ENCODE peak calls at places on chromosome 18, in six cellular contexts. C is body of pancreas, R is HCT116, K is uterus, X is GM12878, S is ovary. U is an unnamed sample.

GRCh38 chr18:42048150-42048549 is 93.1 kb downstream of the PIK3C3 start:
- DNase-seq in R (no peak), X (no peak), C (no peak), S (no peak), K (no peak), U (no peak)

GRCh38 chr18:32919799-32920198 is 147.0 kb upstream of the KLHL14 start:
- DNase-seq in K (no peak), X (no peak), R (no peak), S (no peak), C (no peak), U (no peak)

GRCh38 chr18:68314403-68314802 is 400.5 kb downstream of the TMX3 start:
- DNase-seq in K (no peak), C (no peak), S (no peak), X (no peak), R (no peak), U (no peak)

GRCh38 chr18:10296491-10296890 is 157.9 kb upstream of the APCDD1 start:
- DNase-seq in R (no peak), S (no peak), C (no peak), X (no peak), K (no peak), U (no peak)

GRCh38 chr18:61859118-61859517 is 33.7 kb downstream of the RNF152 start:
- DNase-seq in R (no peak), C (no peak), X (no peak), K (no peak), S (no peak), U (no peak)

GRCh38 chr18:30446605-30447004 is 595.9 kb downstream of the DSC3 start:
- DNase-seq in C (no peak), R (no peak), S (no peak), X (no peak), K (no peak), U (no peak)

GRCh38 chr18:77207540-77207939 is 42.1 kb upstream of the GALR1 start:
- DNase-seq in K (peak), S (peak), R (peak), X (no peak), C (peak), U (no peak)

GRCh38 chr18:11857177-11857887 is 6.1 kb downstream of the CHMP1B start:
- DNase-seq in S (peak), K (peak), R (peak), C (peak), X (no peak), U (no peak)

GRCh38 chr18:75607701-75608100 is 180.2 kb upstream of the SMIM21 start:
- DNase-seq in S (no peak), R (no peak), X (no peak), K (no peak), C (no peak), U (no peak)

GRCh38 chr18:50287028-50287440 is 458 bp downstream of the CXXC1 start:
- DNase-seq in S (no peak), X (no peak), C (no peak), K (peak), R (no peak), U (no peak)

GRCh38 chr18:23209031-23209430 is 73.7 kb downstream of the CABLES1 start:
- DNase-seq in S (no peak), X (no peak), C (no peak), R (no peak), K (no peak), U (no peak)

GRCh38 chr18:50866765-50867164 is 12.2 kb upstream of the ME2 start:
- DNase-seq in R (no peak), S (no peak), X (no peak), C (no peak), K (no peak), U (no peak)

GRCh38 chr18:74333091-74333490 is 17.5 kb downstream of the C18orf63 start:
- DNase-seq in C (no peak), K (no peak), X (no peak), R (no peak), S (no peak), U (no peak)

GRCh38 chr18:34840416-34840815 is 130.3 kb downstream of the DTNA start:
- DNase-seq in R (no peak), S (no peak), K (no peak), X (no peak), C (no peak), U (no peak)

GRCh38 chr18:37438417-37439180 is 127.0 kb downstream of the CELF4 start:
- DNase-seq in R (no peak), C (no peak), S (no peak), X (no peak), K (no peak), U (no peak)

GRCh38 chr18:50987261-50987660 is 19.4 kb downstream of the ELAC1 start:
- DNase-seq in R (no peak), C (no peak), X (no peak), K (no peak), S (no peak), U (no peak)

GRCh38 chr18:52160652-52161051 is 179.3 kb upstream of the DCC start:
- DNase-seq in C (no peak), S (no peak), K (no peak), R (no peak), X (no peak), U (no peak)

GRCh38 chr18:25305584-25305983 is 46.4 kb downstream of the ZNF521 start:
- DNase-seq in K (no peak), R (no peak), C (no peak), X (no peak), S (no peak), U (no peak)

GRCh38 chr18:25921677-25922421 is 168.6 kb downstream of the SS18 start:
- DNase-seq in K (no peak), X (peak), R (peak), S (no peak), C (peak), U (peak)

GRCh38 chr18:28684746-28685145 is 507.8 kb upstream of the CDH2 start:
- DNase-seq in X (no peak), K (no peak), R (no peak), C (no peak), S (no peak), U (no peak)

GRCh38 chr18:75527848-75528247 is 100.3 kb upstream of the SMIM21 start:
- DNase-seq in S (no peak), X (no peak), K (no peak), R (no peak), C (no peak), U (no peak)

GRCh38 chr18:37529863-37530262 is 35.7 kb downstream of the CELF4 start:
- DNase-seq in K (no peak), C (no peak), S (no peak), R (no peak), X (no peak), U (no peak)

GRCh38 chr18:12520442-12520992 is 112.8 kb downstream of the PRELID3A start:
- DNase-seq in R (no peak), K (no peak), S (no peak), C (no peak), X (no peak), U (no peak)

GRCh38 chr18:79512461-79513380 is 117.0 kb downstream of the NFATC1 start:
- DNase-seq in X (no peak), S (peak), C (peak), R (no peak), K (no peak), U (no peak)

GRCh38 chr18:9988665-9989064 is 74.8 kb downstream of the VAPA start:
- DNase-seq in X (no peak), R (no peak), K (no peak), C (no peak), S (no peak), U (no peak)

GRCh38 chr18:9401166-9401565 is 66.6 kb downstream of the TWSG1 start:
- DNase-seq in X (no peak), C (no peak), K (no peak), S (no peak), R (no peak), U (no peak)

GRCh38 chr18:9878095-9878494 is 7.7 kb upstream of the TXNDC2 start:
- DNase-seq in S (no peak), C (no peak), K (no peak), X (no peak), R (no peak), U (no peak)

GRCh38 chr18:42719221-42719620 is 396.3 kb downstream of the RIT2 start:
- DNase-seq in C (no peak), R (no peak), K (no peak), X (no peak), S (no peak), U (no peak)

GRCh38 chr18:939167-939566 is 34.5 kb downstream of the ADCYAP1 start:
- DNase-seq in K (no peak), X (no peak), S (no peak), C (no peak), R (no peak), U (no peak)

GRCh38 chr18:23283933-23284430 is 148.7 kb downstream of the CABLES1 start:
- DNase-seq in R (peak), X (peak), K (no peak), S (no peak), C (no peak), U (no peak)

GRCh38 chr18:51123936-51124486 is 73.5 kb downstream of the MEX3C start:
- DNase-seq in R (no peak), X (no peak), K (no peak), S (no peak), C (no peak), U (no peak)

GRCh38 chr18:69636529-69637301 is 236.0 kb downstream of the DOK6 start:
- DNase-seq in S (no peak), C (no peak), R (no peak), X (no peak), K (no peak), U (no peak)

GRCh38 chr18:12679183-12679786 is 21.4 kb upstream of the SPIRE1 start:
- DNase-seq in R (no peak), S (peak), C (peak), X (no peak), K (peak), U (no peak)

GRCh38 chr18:50832754-50833153 is 12.9 kb upstream of the MRO start:
- DNase-seq in K (no peak), R (no peak), X (peak), S (no peak), C (no peak), U (no peak)

GRCh38 chr18:65751145-65752085 is 603 bp downstream of the CDH7 start:
- DNase-seq in C (no peak), R (no peak), K (no peak), S (no peak), X (no peak), U (peak)

DNA sequence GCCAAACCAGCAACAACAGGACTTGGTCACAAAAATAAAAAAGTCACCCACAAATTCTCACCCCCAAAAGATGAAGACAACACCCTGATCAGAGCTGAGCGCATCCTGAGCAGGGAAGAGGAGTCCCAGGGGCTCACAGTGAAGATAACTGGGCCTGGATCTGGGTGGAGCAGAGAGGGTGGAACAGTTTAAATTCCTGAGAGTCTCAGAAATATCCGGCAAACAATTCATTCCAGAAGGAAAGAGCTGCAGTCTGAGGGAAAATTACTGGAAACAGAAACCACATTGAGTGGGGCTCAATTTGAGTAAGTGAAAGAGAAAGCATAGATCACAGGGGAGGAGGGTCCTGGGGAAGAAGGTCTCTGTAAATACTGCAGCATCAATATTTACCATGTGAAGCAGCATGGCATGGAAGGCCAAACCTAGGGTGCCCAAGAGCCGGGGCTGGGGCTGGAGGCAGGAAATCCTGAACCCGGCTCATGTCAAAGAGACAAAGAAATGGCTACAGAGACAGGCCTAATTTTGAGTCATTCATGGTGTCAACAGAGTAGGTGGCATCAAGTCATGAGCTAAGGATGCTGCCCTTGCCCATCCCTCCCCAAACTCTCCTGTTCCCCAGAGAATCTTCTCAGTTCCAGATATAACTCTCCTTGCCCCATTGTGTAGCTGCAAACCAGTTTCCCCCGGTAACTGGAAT is 61.4 kb upstream of the ZBTB7C start:
- DNase-seq in X (no peak), S (no peak), K (no peak), C (no peak), R (no peak), U (no peak)
- H3K4me3 ChIP-seq in X (no peak), S (no peak), K (no peak), C (no peak), R (no peak), U (no peak)

GRCh38 chr18:63540131-63540530 is 2.0 kb upstream of the SERPINB12 start:
- DNase-seq in K (no peak), X (no peak), C (no peak), S (no peak), R (no peak), U (no peak)
- TF ChIP-seq POLR2A in K (no peak), X (no peak), C (no peak), S (no peak), R (no peak), U (no peak)

GRCh38 chr18:3577456-3577855 is 127.5 kb downstream of the TGIF1 start:
- DNase-seq in K (no peak), R (no peak), S (no peak), C (no peak), X (no peak), U (no peak)
- H3K4me3 ChIP-seq in K (no peak), R (no peak), S (no peak), C (no peak), X (no peak), U (no peak)

GRCh38 chr18:46173393-46174316 is 69.5 kb downstream of the HAUS1 start:
- DNase-seq in C (peak), K (peak), X (peak), R (peak), S (peak), U (peak)
- TF ChIP-seq POLR2A in C (peak), K (no peak), X (peak), R (peak), S (peak), U (no peak)

GRCh38 chr18:5894613-5895299 is 566 bp downstream of the TMEM200C start:
- DNase-seq in X (no peak), S (peak), R (no peak), C (no peak), K (no peak), U (no peak)
- H3K4me3 ChIP-seq in X (no peak), S (peak), R (no peak), C (no peak), K (peak), U (peak)

GRCh38 chr18:31679133-31679731 is 5.1 kb downstream of the B4GALT6 start:
- DNase-seq in R (peak), S (no peak), C (no peak), K (no peak), X (no peak), U (no peak)
- TF ChIP-seq POLR2A in R (no peak), S (no peak), C (no peak), K (no peak), X (no peak), U (no peak)

GRCh38 chr18:21955757-21956652 is 213.4 kb upstream of the GATA6 start:
- DNase-seq in S (peak), R (peak), X (peak), C (peak), K (peak), U (peak)

GRCh38 chr18:21960189-21960588 is 209.2 kb upstream of the GATA6 start:
- DNase-seq in C (no peak), R (no peak), X (no peak), K (no peak), S (no peak), U (no peak)

GRCh38 chr18:21958707-21959457 is 210.5 kb upstream of the GATA6 start:
- DNase-seq in R (no peak), S (peak), C (no peak), K (peak), X (no peak), U (no peak)

DNA sequence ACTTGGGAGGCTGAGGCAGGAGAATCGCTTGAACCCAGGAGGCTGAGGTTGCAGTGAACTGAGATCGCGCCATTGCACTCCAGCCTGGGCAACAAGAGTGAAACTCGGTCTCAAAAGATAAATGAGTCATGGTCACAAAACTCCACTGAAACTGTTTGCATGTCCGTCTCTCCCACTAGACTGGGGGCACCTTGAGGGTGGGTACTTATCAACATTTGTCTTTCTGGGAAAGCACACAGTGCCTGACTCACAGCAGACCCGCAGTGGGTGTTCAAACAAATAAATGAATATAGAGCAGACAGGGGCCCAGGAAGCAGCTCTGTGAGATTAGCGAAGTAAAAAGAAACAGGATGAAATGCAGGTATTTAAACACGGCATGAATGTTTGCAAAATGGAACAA is 211.1 kb upstream of the GATA6 start:
- DNase-seq in X (no peak), R (no peak), S (no peak), K (no peak), C (no peak), U (no peak)
- H3K4me3 ChIP-seq in X (no peak), R (no peak), S (no peak), K (no peak), C (no peak), U (no peak)

U was measured in prostate gland.